ENCODE peak calls at places on chromosomes 3 and 15, in ten cellular contexts. C, W, A, X, Y, V, O, L, T and R are unnamed samples.

GRCh38 chr15:46280753-46281521 is 646.1 kb downstream of the SQOR start:
- DNase-seq in W (no peak), V (no peak), T (no peak), C (peak; percentile 7), X (no peak), Y (no peak), L (no peak), A (no peak), O (no peak), R (no peak)

GRCh38 chr15:93451822-93452221 is 362.8 kb upstream of the RGMA start:
- DNase-seq in V (no peak), C (no peak), Y (no peak), T (no peak), W (no peak), X (no peak), A (no peak), O (no peak), L (no peak), R (no peak)

GRCh38 chr3:45008117-45008516 is 18.0 kb upstream of the CLEC3B start:
- DNase-seq in O (peak; percentile 65), A (no peak), V (no peak), C (peak; percentile 84), Y (no peak), L (no peak), T (no peak), X (no peak), W (no peak), R (peak; percentile 93)

GRCh38 chr15:71443538-71443937 is 328.3 kb downstream of the THSD4 start:
- DNase-seq in W (peak; percentile 24), O (peak; percentile 49), C (peak; percentile 70), X (peak; percentile 58), V (no peak), L (peak; percentile 37), T (peak; percentile 59), A (no peak), Y (peak; percentile 52), R (no peak)

GRCh38 chr15:27456807-27457206 is 485.8 kb downstream of the GABRG3 start:
- DNase-seq in T (no peak), W (no peak), Y (no peak), A (no peak), V (no peak), L (no peak), O (no peak), C (no peak), X (no peak), R (no peak)

GRCh38 chr15:47964229-47964628 is 156.6 kb upstream of the SLC24A5 start:
- DNase-seq in C (no peak), W (no peak), O (no peak), A (no peak), L (no peak), X (no peak), T (no peak), V (no peak), Y (no peak), R (no peak)

GRCh38 chr15:57323806-57324589 is 52.3 kb upstream of the CGNL1 start:
- DNase-seq in L (peak; percentile 88), Y (peak; percentile 10), V (no peak), X (peak; percentile 27), W (no peak), T (no peak), A (peak; percentile 76), O (peak; percentile 92), C (no peak), R (peak; percentile 84)

GRCh38 chr15:33013827-33014445 is 180.6 kb downstream of the FMN1 start:
- DNase-seq in Y (no peak), V (no peak), X (no peak), O (peak; percentile 83), W (no peak), L (peak; percentile 36), A (peak; percentile 72), C (peak; percentile 76), T (no peak), R (peak; percentile 94)

GRCh38 chr15:38535451-38536200 is 29.0 kb downstream of the RASGRP1 start:
- DNase-seq in V (no peak), C (peak; percentile 72), O (peak; percentile 88), W (no peak), L (no peak), A (no peak), Y (no peak), X (no peak), T (no peak), R (peak; percentile 81)

GRCh38 chr3:53027254-53027844 is 18.5 kb downstream of the SFMBT1 start:
- DNase-seq in O (peak; percentile 13), W (no peak), V (no peak), Y (no peak), L (no peak), T (no peak), A (no peak), C (no peak), X (no peak), R (no peak)

GRCh38 chr3:23859012-23859743 is 53.4 kb downstream of the UBE2E1 start:
- DNase-seq in A (peak; percentile 27), Y (no peak), O (peak; percentile 64), X (no peak), V (no peak), T (no peak), W (no peak), C (peak; percentile 28), L (peak; percentile 34), R (no peak)

GRCh38 chr3:127483902-127484591 is 106.5 kb downstream of the TPRA1 start:
- DNase-seq in A (no peak), W (no peak), T (peak; percentile 37), L (no peak), Y (no peak), X (peak; percentile 46), C (no peak), O (no peak), V (no peak), R (no peak)

GRCh38 chr3:16897254-16897926 is 12.6 kb downstream of the PLCL2 start:
- DNase-seq in A (no peak), W (no peak), C (peak; percentile 34), V (peak; percentile 60), L (peak; percentile 61), X (peak; percentile 57), T (no peak), Y (no peak), O (peak; percentile 87), R (peak; percentile 59)